ENCODE peak calls at places on chromosomes 11 and 22, in five cellular contexts. I, F, O, P and D are unnamed samples.

GRCh38 chr11:70503878-70504240 is 105.5 kb downstream of the CTTN start:
- DNase-seq in F (no peak), P (no peak), O (no peak), I (peak), D (no peak)

GRCh38 chr11:12628322-12628721 is 45.9 kb upstream of the TEAD1 start:
- DNase-seq in F (no peak), P (no peak), I (no peak), O (no peak), D (no peak)

GRCh38 chr22:20239951-20240773 is 28.0 kb downstream of the RTN4R start:
- DNase-seq in I (no peak), O (no peak), P (no peak), F (no peak), D (no peak)

GRCh38 chr11:69460540-69461257 is 20.8 kb upstream of the LINC01488 start:
- DNase-seq in I (no peak), P (no peak), F (peak), O (peak), D (peak)

GRCh38 chr11:102191832-102192231 is 81.6 kb downstream of the YAP1 start:
- DNase-seq in I (no peak), F (no peak), O (no peak), P (no peak), D (no peak)

GRCh38 chr22:40193429-40194421 is 16.0 kb downstream of the TNRC6B start:
- DNase-seq in I (no peak), F (peak), P (peak), O (no peak), D (peak)

GRCh38 chr11:104534268-104534667 is 364.0 kb downstream of the CASP12 start:
- DNase-seq in P (no peak), I (no peak), O (no peak), F (peak), D (no peak)

GRCh38 chr22:39356464-39356863 is 6.7 kb downstream of the SYNGR1 start:
- DNase-seq in F (no peak), I (no peak), P (no peak), O (no peak), D (no peak)

GRCh38 chr11:117072517-117073218 is 25.6 kb downstream of the SIK3 start:
- DNase-seq in O (peak), F (peak), I (no peak), P (no peak), D (peak)

GRCh38 chr11:128919192-128919591 is 23.5 kb downstream of the TP53AIP1 start:
- DNase-seq in P (no peak), O (no peak), I (peak), F (no peak), D (no peak)

GRCh38 chr11:96943970-96944369 is 554.2 kb downstream of the JRKL start:
- DNase-seq in P (no peak), F (no peak), I (no peak), O (no peak), D (no peak)

GRCh38 chr22:50218996-50219727 is 18.4 kb downstream of the SELENOO start:
- DNase-seq in I (peak), F (peak), P (peak), O (peak), D (peak)

GRCh38 chr11:86484164-86484794 is 109.6 kb downstream of the CCDC81 start:
- DNase-seq in O (peak), F (peak), I (no peak), P (no peak), D (peak)

GRCh38 chr11:133506023-133506422 is 26.3 kb downstream of the OPCML start:
- DNase-seq in F (no peak), O (no peak), I (no peak), P (no peak), D (no peak)

GRCh38 chr11:113974741-113975470 is at the start of gene HTR3A:
- DNase-seq in P (peak), I (peak), F (peak), O (no peak), D (no peak)

GRCh38 chr11:75505966-75506692 is 19.6 kb downstream of the GDPD5 start:
- DNase-seq in F (no peak), P (peak), O (no peak), I (no peak), D (no peak)

GRCh38 chr11:101444164-101444563 is 139.6 kb downstream of the TRPC6 start:
- DNase-seq in F (no peak), P (peak), O (no peak), I (no peak), D (no peak)

GRCh38 chr22:31250740-31251330 is 38.7 kb downstream of the LIMK2 start:
- DNase-seq in I (no peak), P (no peak), O (no peak), F (no peak), D (peak)

GRCh38 chr22:39348909-39349505 is 784 bp upstream of the SYNGR1 start:
- DNase-seq in O (no peak), P (no peak), I (no peak), F (no peak), D (no peak)

GRCh38 chr11:33928564-33928963 is 36.7 kb upstream of the LMO2 start:
- DNase-seq in I (no peak), O (no peak), P (no peak), F (no peak), D (no peak)

GRCh38 chr11:43736502-43737193 is 56.1 kb downstream of the HSD17B12 start:
- DNase-seq in F (peak), P (peak), O (peak), I (no peak), D (peak)

GRCh38 chr11:59201376-59201775 is 11.4 kb downstream of the MPEG1 start:
- DNase-seq in I (no peak), O (no peak), F (no peak), P (no peak), D (no peak)

GRCh38 chr11:30984442-30984816 is 385.1 kb downstream of the DCDC1 start:
- DNase-seq in P (no peak), F (peak), O (no peak), I (no peak), D (peak)

GRCh38 chr11:83070878-83071640 is 638 bp downstream of the RAB30 start:
- DNase-seq in P (peak), O (no peak), I (peak), F (peak), D (peak)

DNA sequence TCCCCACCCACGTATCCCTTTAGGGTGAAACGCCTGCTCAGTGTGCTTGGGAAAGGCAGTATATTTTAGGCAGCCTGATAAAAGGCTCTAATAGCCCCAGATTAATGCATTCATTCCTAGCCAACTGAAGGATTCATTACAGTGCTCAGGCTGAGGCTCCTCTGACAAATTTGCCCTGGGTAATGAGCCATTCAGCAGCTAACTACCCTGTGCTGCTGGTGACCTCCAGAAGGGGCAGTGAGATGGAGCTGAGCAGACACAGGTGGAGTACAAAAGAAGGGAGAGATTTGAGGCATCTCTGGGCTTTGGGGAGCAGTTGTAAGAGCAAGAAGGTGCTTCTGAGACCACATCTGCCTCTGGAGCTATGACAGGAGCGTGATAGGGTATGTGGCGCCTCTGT is 817.0 kb downstream of the NTM start:
- DNase-seq in O (no peak), P (no peak), I (no peak), F (no peak), D (no peak)
- TF ChIP-seq CTCF in O (no peak), P (no peak), I (no peak), F (peak), D (peak)

DNA sequence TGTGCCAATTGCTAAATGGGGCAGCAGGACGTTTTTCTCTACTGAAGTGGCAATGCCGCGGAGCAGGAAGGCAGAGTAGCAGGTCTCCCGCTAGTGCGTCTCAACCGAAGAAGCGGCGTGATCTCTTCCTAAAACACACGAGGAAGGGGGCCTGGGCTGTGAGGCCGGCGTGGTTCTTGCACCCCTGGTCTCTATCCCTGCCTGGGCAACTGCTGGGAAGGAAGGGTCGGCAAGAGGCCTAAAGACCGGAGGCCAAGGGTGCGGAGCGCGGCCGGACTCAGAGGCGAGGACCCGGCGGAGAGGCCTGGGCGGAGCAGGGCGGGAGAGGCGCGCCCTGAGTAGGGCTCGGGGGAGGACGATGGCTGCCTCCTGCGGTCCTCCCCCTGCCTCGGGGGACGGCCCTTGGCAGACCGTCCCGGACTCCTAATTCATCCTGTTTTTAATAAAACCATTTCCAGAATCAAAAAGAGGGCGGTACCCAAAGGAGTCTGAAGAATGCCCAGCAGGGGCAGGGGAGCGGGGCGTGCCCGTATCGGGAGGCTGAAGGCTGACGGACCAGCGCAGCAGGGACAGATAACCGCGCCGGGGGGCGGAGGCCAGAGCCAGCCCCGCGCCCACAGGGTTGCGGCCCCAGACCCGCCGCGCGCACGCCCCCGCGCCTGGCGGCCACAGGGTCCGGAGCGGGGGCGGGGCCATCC is 559 bp upstream of the APLP2 start:
- DNase-seq in I (peak), F (peak), O (peak), P (no peak), D (peak)
- TF ChIP-seq CTCF in I (peak), F (peak), O (no peak), P (no peak), D (peak)

GRCh38 chr11:72398058-72398758 is 36.1 kb downstream of the CLPB start:
- DNase-seq in F (no peak), O (no peak), P (no peak), I (no peak), D (no peak)
- TF ChIP-seq CTCF in F (no peak), O (no peak), P (no peak), I (no peak), D (no peak)

GRCh38 chr11:120756931-120757330 is 245.4 kb downstream of the GRIK4 start:
- DNase-seq in I (no peak), O (no peak), P (no peak), F (no peak), D (no peak)
- TF ChIP-seq CTCF in I (no peak), O (no peak), P (no peak), F (no peak), D (no peak)